ENCODE peak calls at places on chromosomes 13 and 19, in eight cellular contexts. Z, H, A, G, L, Y, U and P are unnamed samples.

GRCh38 chr13:60329221-60329983 is 67.6 kb upstream of the TDRD3 start:
- DNase-seq in G (peak; percentile 16), A (peak; percentile 45), H (no peak), Z (peak; percentile 71), Y (peak; percentile 21), L (peak; percentile 12), U (peak; percentile 6), P (peak; percentile 28)

GRCh38 chr13:51822106-51822840 is 18.3 kb upstream of the DHRS12 start:
- DNase-seq in H (no peak), A (no peak), U (no peak), Y (no peak), L (no peak), G (no peak), Z (no peak), P (no peak)

GRCh38 chr19:2575734-2576481 is 100.0 kb downstream of the GADD45B start:
- DNase-seq in A (peak; percentile 85), U (no peak), Z (peak; percentile 34), Y (peak; percentile 9), H (peak; percentile 79), L (no peak), G (no peak), P (peak; percentile 84)

GRCh38 chr19:32945260-32945659 is 26.5 kb downstream of the CEP89 start:
- DNase-seq in G (no peak), H (no peak), A (no peak), L (no peak), Z (no peak), U (no peak), Y (peak; percentile 45), P (no peak)

GRCh38 chr19:681029-681626 is 4.9 kb downstream of the FSTL3 start:
- DNase-seq in Y (no peak), A (no peak), G (peak; percentile 96), L (no peak), H (peak; percentile 86), U (no peak), Z (no peak), P (peak; percentile 86)

GRCh38 chr19:51018745-51019543 is 565 bp downstream of the KLK10 start:
- DNase-seq in Z (peak; percentile 27), A (peak; percentile 6), G (no peak), H (peak; percentile 87), L (no peak), Y (no peak), U (no peak), P (peak; percentile 64)

GRCh38 chr13:110616103-110617101 is 1.1 kb downstream of the NAXD start:
- DNase-seq in L (no peak), A (peak; percentile 38), G (peak; percentile 54), H (no peak), U (peak; percentile 21), Z (no peak), Y (no peak), P (no peak)

GRCh38 chr13:110562696-110563462 is 1.4 kb upstream of the RAB20 start:
- DNase-seq in L (no peak), H (no peak), G (no peak), U (no peak), A (no peak), Y (no peak), Z (no peak), P (no peak)

GRCh38 chr13:51255556-51255955 is 33.4 kb downstream of the FAM124A start:
- DNase-seq in A (no peak), H (no peak), L (no peak), Z (no peak), Y (no peak), G (no peak), U (no peak), P (no peak)

GRCh38 chr13:20891768-20892167 is 10.8 kb downstream of the XPO4 start:
- DNase-seq in G (no peak), H (no peak), U (no peak), Y (no peak), A (no peak), L (no peak), Z (no peak), P (no peak)

GRCh38 chr19:33532859-33533455 is 11.4 kb upstream of the PEPD start:
- DNase-seq in H (no peak), Y (no peak), U (no peak), L (no peak), A (no peak), G (no peak), Z (no peak), P (no peak)

GRCh38 chr19:37778613-37779138 is 710 bp downstream of the ZNF573 start:
- DNase-seq in Y (no peak), H (no peak), G (no peak), L (no peak), A (peak; percentile 39), Z (no peak), U (no peak), P (peak; percentile 35)

GRCh38 chr13:98517576-98518310 is 59.2 kb downstream of the STK24 start:
- DNase-seq in A (no peak), G (no peak), U (no peak), Y (no peak), Z (no peak), L (no peak), H (no peak), P (no peak)

GRCh38 chr13:99495478-99496321 is 5.6 kb upstream of the TM9SF2 start:
- DNase-seq in U (no peak), H (no peak), Z (no peak), A (no peak), L (no peak), Y (no peak), G (no peak), P (no peak)

GRCh38 chr19:45919678-45920077 is 5.1 kb upstream of the NANOS2 start:
- DNase-seq in U (peak; percentile 13), A (no peak), Z (no peak), L (no peak), H (no peak), Y (no peak), G (no peak), P (no peak)

GRCh38 chr13:99064624-99065249 is 86.9 kb upstream of the DOCK9 start:
- DNase-seq in Z (no peak), H (no peak), U (no peak), L (no peak), A (no peak), Y (no peak), G (no peak), P (no peak)

GRCh38 chr13:112754281-112755025 is 64.6 kb downstream of the ATP11A start:
- DNase-seq in G (no peak), Z (no peak), A (no peak), H (no peak), L (no peak), U (no peak), Y (no peak), P (no peak)

GRCh38 chr13:25752957-25753540 is 298.8 kb downstream of the SHISA2 start:
- DNase-seq in G (peak; percentile 7), Y (no peak), U (no peak), H (no peak), L (no peak), A (peak; percentile 78), Z (no peak), P (no peak)

GRCh38 chr13:106530209-106530906 is 5.1 kb downstream of the EFNB2 start:
- DNase-seq in Y (no peak), H (no peak), L (no peak), Z (no peak), A (no peak), U (no peak), G (no peak), P (no peak)

GRCh38 chr19:7326105-7326877 is 22.4 kb upstream of the ARHGEF18 start:
- DNase-seq in H (no peak), Y (no peak), U (no peak), Z (no peak), G (peak; percentile 52), A (peak; percentile 21), L (no peak), P (peak; percentile 16)

GRCh38 chr13:65677906-65678305 is 1552.2 kb downstream of the PCDH9 start:
- DNase-seq in H (no peak), A (peak; percentile 18), Y (no peak), G (no peak), Z (no peak), U (no peak), L (no peak), P (no peak)

GRCh38 chr13:73035660-73036059 is 23.1 kb upstream of the KLF5 start:
- DNase-seq in Z (no peak), A (no peak), H (no peak), Y (no peak), G (no peak), U (no peak), L (no peak), P (no peak)

GRCh38 chr19:8252922-8253589 is 43.9 kb downstream of the CERS4 start:
- DNase-seq in A (peak; percentile 82), Y (peak; percentile 72), L (peak; percentile 97), H (peak; percentile 87), Z (peak; percentile 41), U (peak; percentile 49), G (peak; percentile 85), P (peak; percentile 91)

GRCh38 chr19:14474827-14475226 is 327 bp downstream of the PTGER1 start:
- DNase-seq in U (no peak), Y (no peak), H (no peak), G (no peak), A (no peak), L (no peak), Z (no peak), P (no peak)

GRCh38 chr19:44587863-44588752 is 25.3 kb upstream of the IGSF23 start:
- DNase-seq in A (peak; percentile 89), U (no peak), L (no peak), G (peak; percentile 11), H (no peak), Z (peak; percentile 32), Y (no peak), P (no peak)

GRCh38 chr13:113989585-113990300 is 15.9 kb upstream of the C13orf46 start:
- DNase-seq in Z (no peak), A (no peak), U (no peak), H (no peak), L (no peak), Y (no peak), G (no peak), P (no peak)

GRCh38 chr19:46069841-46070341 is 29.1 kb upstream of the IGFL4 start:
- DNase-seq in U (no peak), Y (no peak), Z (no peak), A (peak; percentile 97), H (no peak), G (no peak), L (no peak), P (no peak)

GRCh38 chr13:112708560-112709240 is 18.9 kb downstream of the ATP11A start:
- DNase-seq in Z (no peak), Y (no peak), G (no peak), H (no peak), L (no peak), U (no peak), A (no peak), P (no peak)

GRCh38 chr13:92590503-92590908 is 636.1 kb upstream of the GPC6 start:
- DNase-seq in H (no peak), U (no peak), Z (no peak), Y (no peak), G (no peak), A (peak; percentile 55), L (no peak), P (no peak)

GRCh38 chr19:5881543-5882299 is 11.4 kb upstream of the FUT5 start:
- DNase-seq in Y (peak; percentile 32), H (no peak), L (no peak), Z (no peak), G (no peak), U (no peak), A (no peak), P (no peak)